ENCODE peak calls at places on chromosome 4, in seven cellular contexts. D is CD8-positive, alpha-beta memory T cell; H is body of pancreas; X is cardiac muscle cell; B is GM23248; S is WERI-Rb-1; N is effector memory CD4-positive, alpha-beta T cell. T is an unnamed sample.

GRCh38 chr4:181611033-181611711 is 632.0 kb upstream of the TENM3 start:
- DNase-seq in D (no peak), H (no peak), X (no peak), B (no peak), S (no peak), N (no peak), T (no peak)

GRCh38 chr4:45347056-45347455 is 620.7 kb upstream of the GNPDA2 start:
- DNase-seq in D (no peak), H (no peak), X (no peak), B (no peak), S (no peak), N (no peak), T (no peak)

GRCh38 chr4:1541449-1542225 is 135.4 kb upstream of the NKX1-1 start:
- DNase-seq in D (no peak), H (no peak), X (no peak), B (no peak), S (no peak), N (no peak), T (no peak)

GRCh38 chr4:8409271-8410065 is 31.1 kb downstream of the ACOX3 start:
- DNase-seq in D (peak; percentile 89), H (peak; percentile 39), X (no peak), B (peak; percentile 48), S (peak; percentile 42), N (peak; percentile 67), T (no peak)

GRCh38 chr4:560731-561211 is 15.3 kb downstream of the TMEM271 start:
- DNase-seq in D (no peak), H (no peak), X (no peak), B (no peak), S (no peak), N (no peak), T (no peak)

GRCh38 chr4:81757706-81758105 is 286.0 kb upstream of the RASGEF1B start:
- DNase-seq in D (no peak), H (peak; percentile 11), X (no peak), B (no peak), S (no peak), N (no peak), T (no peak)

GRCh38 chr4:74016068-74016467 is 17.6 kb upstream of the CXCL5 start:
- DNase-seq in D (no peak), H (no peak), X (no peak), B (no peak), S (no peak), N (no peak), T (no peak)

GRCh38 chr4:41204400-41204978 is 9.9 kb downstream of the APBB2 start:
- DNase-seq in D (no peak), H (peak; percentile 65), X (no peak), B (peak; percentile 83), S (no peak), N (no peak), T (no peak)

GRCh38 chr4:304987-305680 is at the start of gene ZNF732:
- DNase-seq in D (no peak), H (peak; percentile 70), X (peak; percentile 95), B (peak; percentile 84), S (no peak), N (no peak), T (no peak)

GRCh38 chr4:185838104-185838452 is 26.1 kb upstream of the SORBS2 start:
- DNase-seq in D (no peak), H (no peak), X (peak; percentile 28), B (no peak), S (no peak), N (no peak), T (no peak)

GRCh38 chr4:185839770-185840169 is 27.8 kb upstream of the SORBS2 start:
- DNase-seq in D (no peak), H (no peak), X (no peak), B (peak; percentile 15), S (no peak), N (no peak), T (no peak)

GRCh38 chr4:185837415-185838103 is 25.6 kb upstream of the SORBS2 start:
- DNase-seq in D (no peak), H (no peak), X (no peak), B (no peak), S (no peak), N (no peak), T (no peak)

GRCh38 chr4:185839204-185839712 is 27.3 kb upstream of the SORBS2 start:
- DNase-seq in D (no peak), H (peak; percentile 52), X (peak; percentile 11), B (peak; percentile 96), S (no peak), N (no peak), T (no peak)

GRCh38 chr4:185838514-185839203 is 26.7 kb upstream of the SORBS2 start:
- DNase-seq in D (no peak), H (no peak), X (no peak), B (peak; percentile 31), S (no peak), N (no peak), T (no peak)
- H3K27ac ChIP-seq in D (no peak overlapping the region), H (peak overlapping the region; percentile 86), X (peak overlapping the region; percentile 81), B (peak overlapping the region; percentile 88), S (no peak overlapping the region), N (no peak overlapping the region), T (peak overlapping the region; percentile 76)

GRCh38 chr4:124899997-124900396 is 187.5 kb upstream of the ANKRD50 start:
- DNase-seq in D (no peak), H (no peak), X (no peak), B (no peak), S (no peak), N (no peak), T (no peak)
- H3K9me3 ChIP-seq in D (no peaks in the 10 kb centered on the region), H (no peaks in the 10 kb centered on the region), X (no peaks in the 10 kb centered on the region), B (no peaks in the 10 kb centered on the region), S (no peaks in the 10 kb centered on the region), N (no peaks in the 10 kb centered on the region), T (no peaks in the 10 kb centered on the region)

DNA sequence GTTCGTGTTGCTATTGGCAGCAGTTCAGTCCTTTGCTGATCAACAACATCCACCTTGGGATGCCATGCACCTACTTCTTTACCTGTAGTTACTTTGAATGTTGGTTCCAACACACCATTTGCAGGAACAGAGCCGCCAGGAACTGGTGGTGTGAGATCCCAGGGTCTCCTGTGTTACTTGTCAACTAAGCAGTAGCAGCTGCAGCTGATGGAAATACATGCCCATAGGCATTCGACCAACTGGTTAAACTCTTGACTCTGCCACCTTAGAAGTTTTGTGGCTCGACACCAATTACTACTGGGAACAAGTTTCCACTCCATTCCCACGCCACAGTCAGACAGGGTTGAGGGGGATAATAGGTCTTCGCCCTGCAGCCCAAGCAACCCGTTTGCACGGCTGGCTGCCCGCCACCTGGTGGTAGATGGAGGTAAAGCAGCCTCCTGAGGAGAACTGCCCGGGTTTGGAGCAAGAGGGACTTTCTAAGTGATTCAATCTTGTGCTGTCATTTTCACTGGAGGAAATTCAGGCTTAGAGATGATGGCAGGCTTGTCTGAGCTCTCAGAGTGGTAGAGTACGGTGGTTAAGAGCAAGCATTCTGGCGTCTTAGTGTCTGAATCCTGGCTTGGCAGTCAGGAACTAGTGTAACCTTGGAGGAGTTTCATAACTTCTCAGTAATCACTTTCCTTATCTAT is 119.2 kb upstream of the TRIM2 start:
- DNase-seq in D (peak; percentile 83), H (peak; percentile 67), X (peak; percentile 79), B (peak; percentile 76), S (peak; percentile 90), N (peak; percentile 60), T (no peak)
- H3K27ac ChIP-seq in D (no peak overlapping the region), H (no peak overlapping the region), X (peak overlapping the region; percentile 1), B (no peak overlapping the region), S (no peak overlapping the region), N (no peak overlapping the region), T (no peak overlapping the region)

DNA sequence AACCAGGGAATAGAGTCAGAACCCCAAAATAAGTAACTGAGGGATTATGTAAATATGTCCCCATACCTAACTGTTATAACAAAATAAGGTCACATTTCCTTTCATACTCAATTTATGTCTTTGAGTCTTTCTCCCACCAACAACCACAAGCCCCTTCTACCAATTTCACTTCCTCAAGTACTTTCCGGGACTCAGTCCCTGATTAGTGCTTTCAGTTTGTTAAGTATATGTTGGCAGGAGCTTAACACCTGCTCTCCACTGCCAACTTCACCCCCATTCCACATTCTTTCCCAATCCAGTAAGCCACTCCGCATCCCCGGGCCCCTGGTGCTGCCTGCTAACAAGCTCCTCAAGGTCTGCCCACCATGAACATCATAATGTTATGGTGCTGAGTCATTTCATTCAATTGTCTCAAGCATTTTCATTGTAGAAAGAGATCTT is 71.3 kb upstream of the SPRY1 start:
- DNase-seq in D (no peak), H (no peak), X (no peak), B (no peak), S (no peak), N (no peak), T (no peak)
- H3K9me3 ChIP-seq in D (no peaks in the 10 kb centered on the region), H (peaks cover 10% of the 10 kb centered on the region), X (no peaks in the 10 kb centered on the region), B (no peaks in the 10 kb centered on the region), S (peaks cover 8% of the 10 kb centered on the region), N (peaks cover 5% of the 10 kb centered on the region), T (peaks cover 3% of the 10 kb centered on the region)

T was measured in vagina.